ENCODE peak calls at places on chromosomes 6 and 20, in six cellular contexts. One of them, this sample, is unnamed.

GRCh38 chr6:103079867-103080266 is 1686.4 kb downstream of the GRIK2 start:
- DNase-seq in mesendoderm: no peak
- DNase-seq in sigmoid colon: no peak
- DNase-seq in heart right ventricle: no peak
- DNase-seq in psoas muscle: no peak
- DNase-seq in NT2/D1: no peak
- DNase-seq in this sample: no peak

GRCh38 chr6:12238191-12238590 is 52.0 kb upstream of the EDN1 start:
- DNase-seq in mesendoderm: no peak
- DNase-seq in sigmoid colon: no peak
- DNase-seq in heart right ventricle: no peak
- DNase-seq in psoas muscle: no peak
- DNase-seq in NT2/D1: no peak
- DNase-seq in this sample: no peak

GRCh38 chr6:72857791-72858190 is 235.9 kb downstream of the KCNQ5 start:
- DNase-seq in mesendoderm: peak; percentile 8
- DNase-seq in sigmoid colon: no peak
- DNase-seq in heart right ventricle: no peak
- DNase-seq in psoas muscle: no peak
- DNase-seq in NT2/D1: no peak
- DNase-seq in this sample: no peak

GRCh38 chr6:53679446-53679933 is 13.9 kb upstream of the KLHL31 start:
- DNase-seq in mesendoderm: peak; percentile 89
- DNase-seq in sigmoid colon: no peak
- DNase-seq in heart right ventricle: no peak
- DNase-seq in psoas muscle: no peak
- DNase-seq in NT2/D1: peak; percentile 36
- DNase-seq in this sample: no peak

GRCh38 chr20:34538671-34539123 is 19.8 kb upstream of the MAP1LC3A start:
- DNase-seq in mesendoderm: peak; percentile 60
- DNase-seq in sigmoid colon: peak; percentile 75
- DNase-seq in heart right ventricle: peak; percentile 49
- DNase-seq in psoas muscle: peak; percentile 62
- DNase-seq in NT2/D1: no peak
- DNase-seq in this sample: no peak

GRCh38 chr6:39847216-39847615 is 55.0 kb downstream of the DAAM2 start:
- DNase-seq in mesendoderm: no peak
- DNase-seq in sigmoid colon: peak; percentile 75
- DNase-seq in heart right ventricle: peak; percentile 40
- DNase-seq in psoas muscle: no peak
- DNase-seq in NT2/D1: no peak
- DNase-seq in this sample: no peak

GRCh38 chr6:25333471-25333870 is 54.3 kb downstream of the CARMIL1 start:
- DNase-seq in mesendoderm: no peak
- DNase-seq in sigmoid colon: no peak
- DNase-seq in heart right ventricle: no peak
- DNase-seq in psoas muscle: no peak
- DNase-seq in NT2/D1: no peak
- DNase-seq in this sample: no peak

GRCh38 chr6:134422426-134423231 is 104.7 kb upstream of the SGK1 start:
- DNase-seq in mesendoderm: peak; percentile 44
- DNase-seq in sigmoid colon: no peak
- DNase-seq in heart right ventricle: no peak
- DNase-seq in psoas muscle: no peak
- DNase-seq in NT2/D1: no peak
- DNase-seq in this sample: no peak

GRCh38 chr6:154510144-154510905 is at the start of gene CNKSR3:
- DNase-seq in mesendoderm: peak; percentile 95
- DNase-seq in sigmoid colon: peak; percentile 96
- DNase-seq in heart right ventricle: peak; percentile 84
- DNase-seq in psoas muscle: peak; percentile 75
- DNase-seq in NT2/D1: peak; percentile 77
- DNase-seq in this sample: peak; percentile 96

GRCh38 chr6:138569970-138570715 is 70.8 kb upstream of the NHSL1 start:
- DNase-seq in mesendoderm: no peak
- DNase-seq in sigmoid colon: no peak
- DNase-seq in heart right ventricle: no peak
- DNase-seq in psoas muscle: no peak
- DNase-seq in NT2/D1: no peak
- DNase-seq in this sample: no peak

DNA sequence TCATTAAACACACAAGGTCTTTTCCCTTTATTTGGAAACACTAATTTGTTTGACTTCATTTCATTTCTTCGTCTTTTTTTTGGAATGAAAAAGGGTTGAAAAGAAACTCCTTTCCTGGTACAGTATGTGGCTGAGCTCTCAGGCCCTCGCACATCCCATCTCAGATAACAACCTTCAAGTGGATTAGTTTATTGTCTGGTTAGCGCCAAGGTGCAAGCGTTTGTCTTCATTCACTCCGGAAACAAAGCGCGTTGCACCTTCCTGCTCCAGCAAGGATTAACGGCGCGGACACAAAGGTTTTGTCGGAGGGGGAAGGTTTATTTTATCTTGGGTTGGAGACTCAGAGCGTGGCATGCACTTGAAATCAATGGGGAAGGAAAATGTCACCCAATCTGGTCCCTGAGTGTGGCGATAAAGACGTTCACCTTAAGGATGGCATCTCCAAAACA is 5.3 kb upstream of the NKX2-2 start:
- DNase-seq in mesendoderm: peak; percentile 47
- DNase-seq in sigmoid colon: no peak
- DNase-seq in heart right ventricle: no peak
- DNase-seq in psoas muscle: no peak
- DNase-seq in NT2/D1: no peak
- DNase-seq in this sample: no peak
- H3K27me3 ChIP-seq in mesendoderm: peaks cover 80% of the 10 kb centered on the region
- H3K27me3 ChIP-seq in sigmoid colon: peaks cover 76% of the 10 kb centered on the region
- H3K27me3 ChIP-seq in heart right ventricle: peaks cover 100% of the 10 kb centered on the region
- H3K27me3 ChIP-seq in psoas muscle: peaks cover 6% of the 10 kb centered on the region
- H3K27me3 ChIP-seq in NT2/D1: peaks cover 93% of the 10 kb centered on the region
- H3K27me3 ChIP-seq in this sample: peaks cover 80% of the 10 kb centered on the region

DNA sequence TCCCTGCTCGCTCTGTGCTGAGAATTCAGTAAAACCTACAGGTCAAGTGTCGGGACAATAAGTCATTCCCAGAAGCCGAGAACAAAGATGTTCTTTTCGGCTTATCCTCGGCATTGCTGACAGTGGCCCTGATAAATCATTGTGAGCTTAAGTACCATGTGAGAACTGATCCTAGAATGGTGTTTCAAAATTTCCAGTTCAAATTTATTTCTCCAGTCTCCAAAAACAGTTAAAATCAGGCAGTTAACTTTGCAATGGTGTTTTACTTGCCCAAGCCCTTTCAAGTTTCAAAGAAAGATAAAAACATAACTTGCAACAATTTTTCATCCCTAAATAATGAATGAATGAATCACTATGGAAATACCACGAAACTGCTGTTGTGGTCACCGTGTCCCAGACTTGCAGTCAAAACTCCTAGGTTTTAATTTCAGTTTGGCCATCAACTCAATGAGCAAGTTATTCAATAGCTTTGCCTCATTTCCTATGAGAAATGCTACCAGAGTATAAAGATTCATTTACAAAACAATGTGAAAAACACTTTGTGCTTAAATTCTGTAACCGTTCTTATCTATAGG is 4.3 kb downstream of the ATP5F1E start:
- DNase-seq in mesendoderm: no peak
- DNase-seq in sigmoid colon: no peak
- DNase-seq in heart right ventricle: no peak
- DNase-seq in psoas muscle: no peak
- DNase-seq in NT2/D1: no peak
- DNase-seq in this sample: no peak
- H3K27me3 ChIP-seq in mesendoderm: no peaks in the 10 kb centered on the region
- H3K27me3 ChIP-seq in sigmoid colon: no peaks in the 10 kb centered on the region
- H3K27me3 ChIP-seq in heart right ventricle: no peaks in the 10 kb centered on the region
- H3K27me3 ChIP-seq in psoas muscle: no peaks in the 10 kb centered on the region
- H3K27me3 ChIP-seq in NT2/D1: peaks cover 72% of the 10 kb centered on the region
- H3K27me3 ChIP-seq in this sample: no peaks in the 10 kb centered on the region

GRCh38 chr20:62979310-62979709 is 26.8 kb downstream of the SLC17A9 start:
- DNase-seq in mesendoderm: no peak
- DNase-seq in sigmoid colon: no peak
- DNase-seq in heart right ventricle: no peak
- DNase-seq in psoas muscle: no peak
- DNase-seq in NT2/D1: no peak
- DNase-seq in this sample: no peak
- H3K27me3 ChIP-seq in mesendoderm: peaks cover 3% of the 10 kb centered on the region
- H3K27me3 ChIP-seq in sigmoid colon: peaks cover 26% of the 10 kb centered on the region
- H3K27me3 ChIP-seq in heart right ventricle: peaks cover 96% of the 10 kb centered on the region
- H3K27me3 ChIP-seq in psoas muscle: no peaks in the 10 kb centered on the region
- H3K27me3 ChIP-seq in NT2/D1: peaks cover 25% of the 10 kb centered on the region
- H3K27me3 ChIP-seq in this sample: peaks cover 16% of the 10 kb centered on the region

GRCh38 chr20:37351689-37352610 is 6.0 kb downstream of the SRC start:
- DNase-seq in mesendoderm: no peak
- DNase-seq in sigmoid colon: peak; percentile 57
- DNase-seq in heart right ventricle: no peak
- DNase-seq in psoas muscle: no peak
- DNase-seq in NT2/D1: no peak
- DNase-seq in this sample: no peak
- H3K27me3 ChIP-seq in mesendoderm: no peaks in the 10 kb centered on the region
- H3K27me3 ChIP-seq in sigmoid colon: no peaks in the 10 kb centered on the region
- H3K27me3 ChIP-seq in heart right ventricle: no peaks in the 10 kb centered on the region
- H3K27me3 ChIP-seq in psoas muscle: no peaks in the 10 kb centered on the region
- H3K27me3 ChIP-seq in NT2/D1: no peaks in the 10 kb centered on the region
- H3K27me3 ChIP-seq in this sample: no peaks in the 10 kb centered on the region

GRCh38 chr20:62711703-62712101 is 3.1 kb downstream of the NTSR1 start:
- DNase-seq in mesendoderm: no peak
- DNase-seq in sigmoid colon: peak; percentile 92
- DNase-seq in heart right ventricle: no peak
- DNase-seq in psoas muscle: no peak
- DNase-seq in NT2/D1: no peak
- DNase-seq in this sample: no peak

GRCh38 chr20:62712606-62713005 is 4.0 kb downstream of the NTSR1 start:
- DNase-seq in mesendoderm: no peak
- DNase-seq in sigmoid colon: no peak
- DNase-seq in heart right ventricle: peak; percentile 7
- DNase-seq in psoas muscle: no peak
- DNase-seq in NT2/D1: no peak
- DNase-seq in this sample: no peak

GRCh38 chr20:62710221-62710885 is 1.7 kb downstream of the NTSR1 start:
- DNase-seq in mesendoderm: no peak
- DNase-seq in sigmoid colon: no peak
- DNase-seq in heart right ventricle: peak; percentile 1
- DNase-seq in psoas muscle: no peak
- DNase-seq in NT2/D1: no peak
- DNase-seq in this sample: no peak

GRCh38 chr20:62709537-62709905 is 885 bp downstream of the NTSR1 start:
- DNase-seq in mesendoderm: no peak
- DNase-seq in sigmoid colon: no peak
- DNase-seq in heart right ventricle: peak; percentile 6
- DNase-seq in psoas muscle: no peak
- DNase-seq in NT2/D1: no peak
- DNase-seq in this sample: no peak

DNA sequence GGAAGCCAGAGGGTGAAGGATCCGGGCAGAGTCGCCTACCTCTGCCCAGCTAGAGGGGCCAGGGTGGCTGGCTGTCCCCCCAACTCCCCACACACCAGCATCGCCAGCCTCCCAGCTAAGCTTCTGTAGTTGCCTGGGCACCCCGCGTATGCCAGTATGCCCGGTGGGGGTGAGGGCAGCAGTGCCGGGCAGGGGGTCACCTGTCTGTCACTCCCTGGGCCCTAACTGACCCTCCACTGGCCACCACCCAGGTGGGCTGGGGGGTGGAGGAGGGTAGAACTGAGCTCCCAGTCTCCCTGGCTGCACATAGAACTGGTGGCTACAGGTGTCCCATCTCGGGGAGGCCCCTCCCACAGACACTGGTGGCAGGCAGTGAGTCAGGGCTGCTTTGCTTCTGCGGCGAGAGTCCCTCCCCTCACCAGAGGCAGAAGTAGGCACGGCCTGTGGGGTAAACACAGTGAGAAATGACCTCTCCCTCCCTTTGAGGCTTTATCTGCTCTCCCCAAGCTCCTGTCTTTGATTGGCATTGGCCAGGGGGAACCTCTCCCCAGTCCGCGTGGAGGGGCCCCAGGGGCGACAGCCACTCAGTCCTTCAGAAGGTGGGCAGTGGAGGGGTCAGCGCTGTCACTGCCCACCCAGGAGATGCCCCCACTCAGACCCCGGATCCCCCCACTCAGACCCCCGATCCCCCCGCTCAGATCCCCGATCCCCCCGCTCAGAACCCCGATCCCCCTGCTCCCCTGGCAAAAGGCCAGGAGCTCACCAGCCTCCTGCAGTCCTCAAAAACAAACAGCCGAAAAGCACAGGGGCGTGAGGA is 2.5 kb downstream of the NTSR1 start:
- DNase-seq in mesendoderm: no peak
- DNase-seq in sigmoid colon: peak; percentile 89
- DNase-seq in heart right ventricle: peak; percentile 11
- DNase-seq in psoas muscle: no peak
- DNase-seq in NT2/D1: no peak
- DNase-seq in this sample: no peak
- H3K27me3 ChIP-seq in mesendoderm: peaks cover 14% of the 10 kb centered on the region
- H3K27me3 ChIP-seq in sigmoid colon: peaks cover 7% of the 10 kb centered on the region
- H3K27me3 ChIP-seq in heart right ventricle: peaks cover 63% of the 10 kb centered on the region
- H3K27me3 ChIP-seq in psoas muscle: peaks cover 2% of the 10 kb centered on the region
- H3K27me3 ChIP-seq in NT2/D1: peaks cover 65% of the 10 kb centered on the region
- H3K27me3 ChIP-seq in this sample: peaks cover 37% of the 10 kb centered on the region

GRCh38 chr6:119672725-119673124 is 323.2 kb upstream of the MAN1A1 start:
- DNase-seq in mesendoderm: peak; percentile 83
- DNase-seq in sigmoid colon: no peak
- DNase-seq in heart right ventricle: no peak
- DNase-seq in psoas muscle: no peak
- DNase-seq in NT2/D1: peak; percentile 44
- DNase-seq in this sample: peak; percentile 58
- H3K27me3 ChIP-seq in mesendoderm: no peaks in the 10 kb centered on the region
- H3K27me3 ChIP-seq in sigmoid colon: no peaks in the 10 kb centered on the region
- H3K27me3 ChIP-seq in heart right ventricle: no peaks in the 10 kb centered on the region
- H3K27me3 ChIP-seq in psoas muscle: no peaks in the 10 kb centered on the region
- H3K27me3 ChIP-seq in NT2/D1: no peaks in the 10 kb centered on the region
- H3K27me3 ChIP-seq in this sample: no peaks in the 10 kb centered on the region

GRCh38 chr20:8364734-8365078 is 232.6 kb downstream of the PLCB1 start:
- DNase-seq in mesendoderm: no peak
- DNase-seq in sigmoid colon: no peak
- DNase-seq in heart right ventricle: no peak
- DNase-seq in psoas muscle: no peak
- DNase-seq in NT2/D1: no peak
- DNase-seq in this sample: no peak
- H3K27me3 ChIP-seq in mesendoderm: no peaks in the 10 kb centered on the region
- H3K27me3 ChIP-seq in sigmoid colon: no peaks in the 10 kb centered on the region
- H3K27me3 ChIP-seq in heart right ventricle: no peaks in the 10 kb centered on the region
- H3K27me3 ChIP-seq in psoas muscle: no peaks in the 10 kb centered on the region
- H3K27me3 ChIP-seq in NT2/D1: no peaks in the 10 kb centered on the region
- H3K27me3 ChIP-seq in this sample: no peaks in the 10 kb centered on the region

DNA sequence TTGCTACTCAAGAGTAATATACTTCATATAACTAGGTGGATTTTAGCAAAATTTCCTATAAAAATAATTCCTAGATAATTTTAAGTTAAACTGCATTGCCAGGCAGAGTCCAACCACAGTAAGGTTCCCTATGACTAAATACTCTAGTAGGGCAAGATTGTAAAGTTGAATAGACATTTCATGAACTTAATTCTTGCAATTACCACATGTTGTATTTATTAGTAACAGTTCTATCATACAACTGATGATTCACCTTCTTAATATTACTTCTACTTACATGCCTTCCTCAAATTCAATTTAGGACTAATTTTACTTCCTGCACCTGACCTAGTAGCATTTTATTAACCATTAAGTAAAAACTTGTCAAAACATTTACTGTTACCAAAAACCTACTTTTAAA is 266.7 kb upstream of the THEMIS start:
- DNase-seq in mesendoderm: no peak
- DNase-seq in sigmoid colon: no peak
- DNase-seq in heart right ventricle: no peak
- DNase-seq in psoas muscle: no peak
- DNase-seq in NT2/D1: no peak
- DNase-seq in this sample: no peak
- H3K27me3 ChIP-seq in mesendoderm: no peaks in the 10 kb centered on the region
- H3K27me3 ChIP-seq in sigmoid colon: no peaks in the 10 kb centered on the region
- H3K27me3 ChIP-seq in heart right ventricle: no peaks in the 10 kb centered on the region
- H3K27me3 ChIP-seq in psoas muscle: no peaks in the 10 kb centered on the region
- H3K27me3 ChIP-seq in NT2/D1: no peaks in the 10 kb centered on the region
- H3K27me3 ChIP-seq in this sample: no peaks in the 10 kb centered on the region

This sample was measured in neuronal stem cell.